ENCODE peak calls at places on chromosomes 16 and 17, in four cellular contexts. One of them, this sample, is unnamed.

GRCh38 chr17:77227461-77228223 is 86.9 kb downstream of the SEC14L1 start:
- DNase-seq in Karpas-422: no peak
- DNase-seq in mesendoderm: no peak
- DNase-seq in endodermal cell: peak; percentile 54
- DNase-seq in this sample: no peak

GRCh38 chr17:64051153-64051552 is 30.7 kb upstream of the ICAM2 start:
- DNase-seq in mesendoderm: no peak
- DNase-seq in Karpas-422: no peak
- DNase-seq in endodermal cell: no peak
- DNase-seq in this sample: no peak

GRCh38 chr16:48182979-48183537 is 27.3 kb upstream of the ABCC12 start:
- DNase-seq in mesendoderm: no peak
- DNase-seq in Karpas-422: no peak
- DNase-seq in endodermal cell: no peak
- DNase-seq in this sample: no peak

GRCh38 chr16:80105160-80105559 is 435.6 kb upstream of the DYNLRB2 start:
- DNase-seq in mesendoderm: no peak
- DNase-seq in Karpas-422: no peak
- DNase-seq in endodermal cell: no peak
- DNase-seq in this sample: no peak

GRCh38 chr17:12395733-12396354 is 269.8 kb upstream of the MYOCD start:
- DNase-seq in endodermal cell: peak; percentile 90
- DNase-seq in mesendoderm: peak; percentile 70
- DNase-seq in Karpas-422: peak; percentile 67
- DNase-seq in this sample: peak; percentile 23

GRCh38 chr16:47258874-47259461 is 115.2 kb upstream of the NETO2 start:
- DNase-seq in Karpas-422: peak; percentile 83
- DNase-seq in endodermal cell: peak; percentile 65
- DNase-seq in mesendoderm: peak; percentile 50
- DNase-seq in this sample: no peak

GRCh38 chr17:83050651-83051422 is 28.6 kb upstream of the METRNL start:
- DNase-seq in Karpas-422: no peak
- DNase-seq in mesendoderm: no peak
- DNase-seq in endodermal cell: peak; percentile 63
- DNase-seq in this sample: peak; percentile 63

GRCh38 chr17:28497931-28498330 is 8.2 kb upstream of the FOXN1 start:
- DNase-seq in mesendoderm: peak; percentile 36
- DNase-seq in endodermal cell: peak; percentile 84
- DNase-seq in Karpas-422: no peak
- DNase-seq in this sample: no peak

GRCh38 chr16:88202207-88202745 is 180.5 kb upstream of the ZNF469 start:
- DNase-seq in mesendoderm: no peak
- DNase-seq in endodermal cell: no peak
- DNase-seq in Karpas-422: no peak
- DNase-seq in this sample: no peak

GRCh38 chr17:34366051-34366450 is 3.0 kb upstream of the CCL1 start:
- DNase-seq in endodermal cell: peak; percentile 44
- DNase-seq in mesendoderm: no peak
- DNase-seq in Karpas-422: no peak
- DNase-seq in this sample: no peak

GRCh38 chr16:57329718-57330327 is 28.8 kb upstream of the CCL22 start:
- DNase-seq in endodermal cell: no peak
- DNase-seq in mesendoderm: no peak
- DNase-seq in Karpas-422: no peak
- DNase-seq in this sample: no peak

GRCh38 chr16:23695756-23696155 is 17.1 kb downstream of the PLK1 start:
- DNase-seq in Karpas-422: no peak
- DNase-seq in mesendoderm: no peak
- DNase-seq in endodermal cell: no peak
- DNase-seq in this sample: no peak

GRCh38 chr16:80602894-80603293 is 62.1 kb downstream of the DYNLRB2 start:
- DNase-seq in endodermal cell: no peak
- DNase-seq in mesendoderm: no peak
- DNase-seq in Karpas-422: no peak
- DNase-seq in this sample: no peak

GRCh38 chr17:68199837-68200688 is 47.8 kb upstream of the AMZ2 start:
- DNase-seq in endodermal cell: no peak
- DNase-seq in Karpas-422: peak; percentile 44
- DNase-seq in mesendoderm: peak; percentile 3
- DNase-seq in this sample: no peak

GRCh38 chr17:68198931-68199836 is 48.7 kb upstream of the AMZ2 start:
- DNase-seq in endodermal cell: peak; percentile 85
- DNase-seq in Karpas-422: no peak
- DNase-seq in mesendoderm: peak; percentile 42
- DNase-seq in this sample: no peak

GRCh38 chr17:68197997-68198930 is 49.6 kb upstream of the AMZ2 start:
- DNase-seq in mesendoderm: peak; percentile 47
- DNase-seq in Karpas-422: no peak
- DNase-seq in endodermal cell: peak; percentile 86
- DNase-seq in this sample: no peak

GRCh38 chr17:68201425-68201785 is 46.4 kb upstream of the AMZ2 start:
- DNase-seq in endodermal cell: no peak
- DNase-seq in Karpas-422: peak; percentile 40
- DNase-seq in mesendoderm: no peak
- DNase-seq in this sample: no peak

DNA sequence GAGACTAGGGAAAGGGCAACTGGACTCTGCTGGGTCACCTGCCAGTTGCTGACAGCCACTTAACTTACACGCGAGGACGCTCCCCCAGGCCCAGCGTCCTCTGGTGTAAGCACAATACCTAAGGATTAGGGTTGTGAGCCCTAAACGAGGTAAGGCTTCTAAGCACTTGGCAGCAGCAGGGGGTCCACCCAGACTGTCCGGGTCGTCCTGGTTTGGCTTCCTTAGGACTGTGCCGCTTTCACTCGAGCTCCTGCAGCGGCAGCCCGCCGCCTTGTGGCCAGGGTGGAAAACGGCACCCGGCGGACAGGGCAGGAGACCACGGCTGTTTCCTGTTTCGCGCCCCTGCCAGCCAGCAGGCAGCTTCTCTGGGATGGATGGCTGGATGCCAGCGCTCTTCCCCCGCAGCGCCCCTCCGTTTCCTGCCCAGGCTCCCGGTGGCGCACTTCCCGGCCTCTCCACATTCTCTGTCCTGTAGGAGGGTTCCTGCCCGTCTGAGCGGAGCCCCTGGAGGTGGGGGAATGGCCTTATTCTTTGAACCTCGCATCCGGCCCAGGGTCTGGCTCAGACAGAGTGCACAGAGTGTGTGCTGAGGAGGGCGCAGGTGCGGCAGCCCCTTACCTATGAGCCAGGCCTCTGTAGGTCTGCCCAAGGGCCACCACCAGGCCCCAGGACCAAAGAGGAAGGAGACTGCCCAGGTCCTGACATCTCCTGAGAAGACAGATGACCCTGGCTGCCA is 47.0 kb upstream of the AMZ2 start:
- DNase-seq in Karpas-422: peak; percentile 92
- DNase-seq in endodermal cell: peak; percentile 99
- DNase-seq in mesendoderm: peak; percentile 87
- DNase-seq in this sample: peak; percentile 78
- H3K27me3 ChIP-seq in Karpas-422: no peaks in the 10 kb centered on the region
- H3K27me3 ChIP-seq in endodermal cell: peaks cover 92% of the 10 kb centered on the region
- H3K27me3 ChIP-seq in mesendoderm: peaks cover 39% of the 10 kb centered on the region
- H3K27me3 ChIP-seq in this sample: peaks cover 49% of the 10 kb centered on the region

DNA sequence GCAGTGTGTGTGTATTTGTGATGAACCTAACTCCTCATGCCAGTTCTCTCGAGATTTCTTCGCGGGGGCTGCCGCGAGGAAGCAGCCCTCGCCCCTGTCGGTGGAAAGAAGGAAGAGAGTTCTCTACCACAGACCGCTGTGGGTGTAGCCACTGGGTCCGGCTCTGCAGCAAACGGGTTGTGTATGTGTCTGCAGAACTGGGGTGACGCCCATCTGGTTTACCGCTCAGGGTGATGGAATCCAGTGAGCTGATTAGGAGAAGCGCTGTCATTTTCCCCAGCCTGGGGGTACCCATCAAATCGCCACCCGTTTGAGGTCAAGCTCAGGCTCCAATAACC is 7.7 kb downstream of the CORO6 start:
- DNase-seq in mesendoderm: no peak
- DNase-seq in endodermal cell: no peak
- DNase-seq in Karpas-422: peak; percentile 59
- DNase-seq in this sample: peak; percentile 56
- H3K9ac ChIP-seq in mesendoderm: peak overlapping the region; percentile 55
- H3K9ac ChIP-seq in endodermal cell: no peak overlapping the region
- H3K9ac ChIP-seq in Karpas-422: peak overlapping the region; percentile 34
- H3K9ac ChIP-seq in this sample: no peak overlapping the region

DNA sequence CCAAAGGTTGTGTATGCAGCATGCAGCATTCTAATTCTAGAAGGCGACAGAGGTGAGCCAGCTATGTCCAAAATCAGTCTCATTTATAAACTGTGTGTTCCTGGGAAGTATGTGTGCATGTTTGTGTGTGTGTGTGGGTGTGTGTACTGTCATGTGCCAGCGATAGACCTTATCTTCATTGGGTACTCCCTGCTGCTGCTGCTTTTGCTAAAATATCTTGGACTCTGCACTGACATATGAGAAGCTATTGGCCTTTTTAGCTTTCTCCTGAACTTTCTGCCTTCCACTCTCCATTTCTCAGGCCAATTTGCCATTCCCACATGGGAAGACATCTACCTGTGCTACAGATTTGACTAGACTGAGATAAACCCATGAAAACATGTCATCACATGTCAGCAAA is 2.0 kb upstream of the LPO start:
- DNase-seq in mesendoderm: no peak
- DNase-seq in endodermal cell: no peak
- DNase-seq in Karpas-422: no peak
- DNase-seq in this sample: no peak
- H3K27me3 ChIP-seq in mesendoderm: no peaks in the 10 kb centered on the region
- H3K27me3 ChIP-seq in endodermal cell: peaks cover 84% of the 10 kb centered on the region
- H3K27me3 ChIP-seq in Karpas-422: no peaks in the 10 kb centered on the region
- H3K27me3 ChIP-seq in this sample: no peaks in the 10 kb centered on the region

DNA sequence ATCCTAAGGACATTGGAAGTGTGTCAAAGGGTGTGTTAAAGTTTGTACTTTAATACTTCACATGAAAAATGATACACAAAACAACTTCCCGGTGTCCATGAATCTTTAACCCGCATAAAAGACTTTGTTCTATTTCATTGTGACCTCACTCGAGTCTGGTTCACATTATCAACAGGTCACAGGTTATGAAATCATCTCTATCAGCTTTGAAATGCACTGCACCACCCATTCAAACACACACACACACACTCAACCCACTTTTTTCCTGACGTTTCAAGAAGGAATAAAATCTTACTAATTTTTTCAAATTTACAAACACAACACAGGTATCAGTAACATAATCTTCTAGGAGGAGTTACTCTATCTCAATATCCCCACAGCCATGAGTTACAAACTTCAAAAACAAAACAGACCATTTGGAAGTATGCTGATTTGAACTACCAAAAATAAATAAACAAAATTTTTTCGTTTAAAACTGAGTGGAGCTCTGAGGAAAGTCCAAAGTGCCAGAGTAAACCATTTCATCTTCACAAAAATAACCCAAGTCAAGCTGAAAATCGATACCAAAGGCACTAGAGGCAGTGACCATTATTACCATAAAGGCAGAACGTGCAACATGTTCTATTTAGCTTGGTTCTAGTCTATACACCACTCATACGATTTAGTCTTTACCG is 2.7 kb downstream of the ACOX1 start:
- DNase-seq in mesendoderm: no peak
- DNase-seq in Karpas-422: no peak
- DNase-seq in endodermal cell: no peak
- DNase-seq in this sample: peak; percentile 35
- H3K9ac ChIP-seq in mesendoderm: peak overlapping the region; percentile 28
- H3K9ac ChIP-seq in Karpas-422: no peak overlapping the region
- H3K9ac ChIP-seq in endodermal cell: no peak overlapping the region
- H3K9ac ChIP-seq in this sample: peak overlapping the region; percentile 30

GRCh38 chr17:80879723-80880649 is 111.7 kb upstream of the CHMP6 start:
- DNase-seq in Karpas-422: no peak
- DNase-seq in endodermal cell: no peak
- DNase-seq in mesendoderm: no peak
- DNase-seq in this sample: no peak
- H3K27me3 ChIP-seq in Karpas-422: no peaks in the 10 kb centered on the region
- H3K27me3 ChIP-seq in endodermal cell: no peaks in the 10 kb centered on the region
- H3K27me3 ChIP-seq in mesendoderm: no peaks in the 10 kb centered on the region
- H3K27me3 ChIP-seq in this sample: no peaks in the 10 kb centered on the region